ENCODE peak calls at places on chromosomes 1 and 21, in seven cellular contexts. U is OCI-LY7, Z is ascending aorta, C is left ventricle myocardium inferior, L is psoas muscle, V is mammary epithelial cell, J is spleen. M is an unnamed sample.
A peak's percentile ranks its signal among the peaks of the same experiment; 100 is the strongest.

GRCh38 chr1:24393892-24394291 is 19.7 kb downstream of the STPG1 start:
- DNase-seq in U (no peak), Z (no peak), C (no peak), L (no peak), V (peak; percentile 71), J (no peak), M (no peak)

GRCh38 chr1:113904292-113904673 is 316 bp downstream of the AP4B1 start:
- DNase-seq in U (peak; percentile 67), Z (no peak), C (no peak), L (no peak), V (no peak), J (no peak), M (no peak)

GRCh38 chr1:44481701-44482100 is 76.6 kb downstream of the RNF220 start:
- DNase-seq in U (no peak), Z (no peak), C (no peak), L (no peak), V (no peak), J (no peak), M (no peak)

GRCh38 chr1:201275266-201275666 is 8.0 kb upstream of the PKP1 start:
- DNase-seq in U (no peak), Z (no peak), C (peak; percentile 73), L (peak; percentile 76), V (peak; percentile 100), J (no peak), M (no peak)

GRCh38 chr1:200869753-200870391 is 2.9 kb upstream of the GPR25 start:
- DNase-seq in U (peak; percentile 18), Z (no peak), C (no peak), L (no peak), V (no peak), J (no peak), M (peak; percentile 48)

GRCh38 chr1:54577612-54578011 is 29.6 kb downstream of the ACOT11 start:
- DNase-seq in U (no peak), Z (peak; percentile 59), C (peak; percentile 89), L (peak; percentile 90), V (no peak), J (peak; percentile 75), M (no peak)

GRCh38 chr1:231157311-231157710 is 4.5 kb upstream of the TRIM67 start:
- DNase-seq in U (no peak), Z (no peak), C (no peak), L (no peak), V (no peak), J (no peak), M (no peak)

GRCh38 chr1:92784051-92784638 is 763 bp downstream of the EVI5 start:
- DNase-seq in U (peak; percentile 53), Z (no peak), C (no peak), L (peak; percentile 71), V (peak; percentile 89), J (no peak), M (peak; percentile 45)

GRCh38 chr1:111516008-111516535 is 12.6 kb upstream of the ADORA3 start:
- DNase-seq in U (peak; percentile 55), Z (no peak), C (peak; percentile 58), L (peak; percentile 58), V (no peak), J (no peak), M (peak; percentile 28)

GRCh38 chr1:88210088-88210825 is 473.8 kb upstream of the PKN2 start:
- DNase-seq in U (no peak), Z (no peak), C (no peak), L (no peak), V (no peak), J (no peak), M (no peak)

GRCh38 chr21:34899302-34899701 is 149.8 kb downstream of the RUNX1 start:
- DNase-seq in U (no peak), Z (no peak), C (no peak), L (no peak), V (no peak), J (no peak), M (no peak)

GRCh38 chr1:54559771-54560231 is 11.8 kb downstream of the ACOT11 start:
- DNase-seq in U (no peak), Z (no peak), C (peak; percentile 80), L (peak; percentile 92), V (no peak), J (peak; percentile 56), M (no peak)

GRCh38 chr1:82950606-82951200 is 1048.2 kb downstream of the TTLL7 start:
- DNase-seq in U (no peak), Z (no peak), C (no peak), L (no peak), V (no peak), J (no peak), M (no peak)

GRCh38 chr1:31371560-31371959 is 1.3 kb downstream of the FABP3 start:
- DNase-seq in U (no peak), Z (no peak), C (no peak), L (no peak), V (no peak), J (no peak), M (no peak)

DNA sequence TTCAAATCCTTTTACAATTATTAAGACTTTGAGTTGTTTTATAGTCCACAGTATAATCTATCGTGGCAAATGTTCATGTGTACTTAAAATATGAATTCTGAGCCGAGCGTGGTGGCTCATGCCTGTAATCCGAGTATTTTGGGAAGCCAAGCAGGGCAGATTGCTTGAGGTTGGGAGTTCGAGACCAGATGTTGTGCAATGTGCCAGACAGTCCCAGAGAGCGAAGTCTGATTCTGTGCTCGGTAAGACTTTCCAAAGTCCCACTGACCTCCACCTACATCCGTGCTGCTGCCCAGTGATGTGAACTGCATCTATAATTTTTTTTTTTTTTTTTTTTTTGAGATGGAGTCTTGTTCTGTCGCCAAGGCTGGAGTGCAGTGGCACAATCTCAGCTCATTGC is 52.2 kb downstream of the VPS26C start:
- DNase-seq in U (no peak), Z (no peak), C (no peak), L (no peak), V (no peak), J (no peak), M (no peak)
- H3K4me1 ChIP-seq in U (peaks cover 4% of the 10 kb centered on the region), Z (no peaks in the 10 kb centered on the region), C (peaks cover 7% of the 10 kb centered on the region), L (peaks cover 3% of the 10 kb centered on the region), V (no peaks in the 10 kb centered on the region), J (peaks cover 2% of the 10 kb centered on the region), M (peaks cover 6% of the 10 kb centered on the region)

GRCh38 chr1:214514819-214515383 is 36.5 kb downstream of the PTPN14 start:
- DNase-seq in U (no peak), Z (no peak), C (no peak), L (no peak), V (no peak), J (no peak), M (no peak)
- H3K27ac ChIP-seq in U (no peak overlapping the region), Z (no peak overlapping the region), C (no peak overlapping the region), L (peak overlapping the region; percentile 38), V (no peak overlapping the region), J (no peak overlapping the region), M (no peak overlapping the region)

DNA sequence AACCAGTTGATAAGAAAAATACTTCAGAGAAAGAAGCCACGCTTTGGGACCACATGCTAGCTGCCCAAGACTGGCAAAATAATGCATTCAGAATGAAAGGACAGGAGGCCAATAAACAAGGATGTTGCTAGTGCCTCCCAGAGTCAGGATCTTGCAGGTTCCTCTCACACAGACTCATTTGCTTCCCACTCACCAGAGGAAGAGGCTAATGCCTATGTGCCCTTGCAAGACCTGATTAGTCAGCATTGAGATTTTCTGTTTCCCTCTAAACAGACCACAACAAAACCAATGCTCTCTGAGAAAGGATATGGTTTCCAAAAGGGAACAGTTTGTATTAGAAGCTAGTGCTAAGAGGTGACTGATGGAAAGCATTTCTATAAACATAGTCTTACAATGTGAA is 85.7 kb downstream of the NRDC start:
- DNase-seq in U (no peak), Z (no peak), C (no peak), L (no peak), V (peak; percentile 44), J (no peak), M (no peak)
- H3K36me3 ChIP-seq in U (peaks cover 88% of the 10 kb centered on the region), Z (peaks cover 89% of the 10 kb centered on the region), C (peaks cover 95% of the 10 kb centered on the region), L (peaks cover 94% of the 10 kb centered on the region), V (peaks cover 36% of the 10 kb centered on the region), J (peaks cover 9% of the 10 kb centered on the region), M (peaks cover 68% of the 10 kb centered on the region)

DNA sequence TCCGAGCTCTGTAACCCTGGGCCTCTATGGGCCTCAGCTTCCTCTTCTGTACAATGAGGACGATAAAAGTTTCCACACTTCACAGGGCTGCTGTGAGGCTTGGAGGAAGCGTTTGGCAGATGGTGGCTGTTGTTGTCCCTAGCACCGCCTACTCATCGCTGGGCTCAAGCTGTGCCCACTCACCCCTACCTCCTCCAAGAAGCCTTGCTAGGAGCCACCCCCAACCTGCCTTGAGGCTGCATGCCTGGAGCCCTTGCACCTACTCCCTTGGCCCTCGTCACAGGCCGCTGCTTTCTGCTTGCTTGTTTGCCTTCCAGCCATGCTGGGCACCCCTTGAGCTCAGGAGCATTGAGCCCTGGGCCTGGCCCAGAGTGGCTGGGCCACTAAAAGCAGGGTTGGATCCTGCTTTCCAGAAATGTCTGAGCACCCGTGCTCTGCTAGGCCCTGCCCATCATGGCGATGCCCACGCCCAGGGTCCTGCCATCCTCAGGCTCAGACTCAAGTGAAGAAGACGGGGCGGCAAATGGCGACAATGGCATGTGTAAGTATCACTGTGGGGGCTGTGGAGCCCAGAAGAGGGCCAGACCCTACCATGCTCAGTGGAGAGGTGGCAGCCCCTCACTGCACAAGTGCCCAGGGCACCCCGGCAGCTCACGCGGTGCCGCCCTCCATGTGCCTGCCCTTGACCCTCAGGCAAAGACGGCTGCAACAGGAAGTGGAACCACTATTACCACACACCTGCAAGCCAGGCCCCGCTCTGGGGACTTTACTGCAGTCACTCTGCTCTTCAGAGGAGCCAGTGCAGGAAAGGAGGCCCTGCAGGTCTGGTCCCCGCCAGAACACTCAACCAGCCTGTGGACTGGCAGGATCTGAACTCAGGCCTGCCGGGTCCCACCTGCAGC is 9.5 kb downstream of the SH3BGRL3 start:
- DNase-seq in U (peak; percentile 98), Z (no peak), C (no peak), L (peak; percentile 59), V (no peak), J (peak; percentile 96), M (peak; percentile 67)
- H3K4me1 ChIP-seq in U (peaks cover 88% of the 10 kb centered on the region), Z (peaks cover 3% of the 10 kb centered on the region), C (peaks cover 56% of the 10 kb centered on the region), L (peaks cover 30% of the 10 kb centered on the region), V (peaks cover 12% of the 10 kb centered on the region), J (peaks cover 70% of the 10 kb centered on the region), M (peaks cover 88% of the 10 kb centered on the region)

DNA sequence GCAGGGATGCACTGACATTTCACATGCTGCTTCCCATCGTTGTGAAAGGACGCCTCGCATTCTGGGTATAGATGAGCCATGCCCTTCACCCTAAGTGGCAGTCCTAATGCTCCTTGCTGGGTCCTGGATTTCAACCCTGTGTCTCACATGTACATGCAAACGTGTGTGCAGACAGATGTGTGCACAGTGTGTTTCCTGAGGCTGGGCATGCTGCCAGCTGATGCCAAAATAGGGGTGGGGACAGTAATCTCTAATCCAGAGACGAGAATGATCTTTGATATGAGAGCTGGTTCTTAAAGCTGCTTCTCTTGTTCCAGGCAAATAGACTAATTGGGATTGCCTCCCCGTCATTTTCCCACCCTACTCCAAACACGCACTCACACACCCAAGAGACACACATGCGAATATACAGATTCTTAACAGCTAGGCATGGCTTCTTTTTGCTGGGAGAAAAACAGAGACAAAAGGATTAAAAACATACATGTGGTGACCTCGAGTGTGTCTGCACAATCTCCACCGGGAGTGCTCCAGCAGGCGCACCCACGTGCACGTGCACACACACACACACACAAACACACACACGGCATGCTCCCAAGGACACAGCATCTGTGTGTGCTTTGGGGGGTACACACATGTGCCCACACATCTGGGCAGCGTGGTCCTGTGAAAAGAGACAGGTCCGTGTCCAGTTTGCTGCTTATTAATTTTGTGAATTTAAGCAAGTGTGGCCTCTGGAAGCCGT is 102.2 kb upstream of the ZBTB40 start:
- DNase-seq in U (no peak), Z (no peak), C (no peak), L (no peak), V (no peak), J (no peak), M (no peak)
- H3K27ac ChIP-seq in U (no peak overlapping the region), Z (no peak overlapping the region), C (no peak overlapping the region), L (no peak overlapping the region), V (no peak overlapping the region), J (no peak overlapping the region), M (no peak overlapping the region)